ENCODE peak calls at places on chromosome 14, in six cellular contexts. K, X, M, F, H and W are unnamed samples.

GRCh38 chr14:73878436-73878835 is 8.2 kb upstream of the ZNF410 start:
- DNase-seq in K (no peak), X (no peak), M (no peak), F (no peak), H (no peak), W (no peak)

GRCh38 chr14:91246051-91246852 is 1.7 kb upstream of the GPR68 start:
- DNase-seq in K (no peak), X (no peak), M (no peak), F (peak; percentile 84), H (no peak), W (no peak)

GRCh38 chr14:22848391-22849164 is 12.2 kb downstream of the MMP14 start:
- DNase-seq in K (peak; percentile 90), X (peak; percentile 95), M (no peak), F (peak; percentile 72), H (peak; percentile 88), W (no peak)

GRCh38 chr14:76138758-76139723 is 12.7 kb upstream of the GPATCH2L start:
- DNase-seq in K (no peak), X (no peak), M (no peak), F (no peak), H (no peak), W (no peak)

GRCh38 chr14:88987516-88987915 is 163.1 kb downstream of the TTC8 start:
- DNase-seq in K (no peak), X (no peak), M (no peak), F (no peak), H (no peak), W (no peak)

GRCh38 chr14:85535916-85536834 is 6.2 kb downstream of the FLRT2 start:
- DNase-seq in K (peak; percentile 49), X (no peak), M (peak; percentile 12), F (no peak), H (peak; percentile 80), W (peak; percentile 32)

GRCh38 chr14:26808407-26808806 is 210.6 kb upstream of the NOVA1 start:
- DNase-seq in K (no peak), X (no peak), M (no peak), F (no peak), H (peak; percentile 53), W (no peak)

GRCh38 chr14:100525615-100526014 is 61.6 kb downstream of the BEGAIN start:
- DNase-seq in K (no peak), X (peak; percentile 48), M (no peak), F (no peak), H (no peak), W (no peak)

GRCh38 chr14:23284654-23285529 is 1.0 kb downstream of the HOMEZ start:
- DNase-seq in K (no peak), X (no peak), M (peak; percentile 39), F (no peak), H (no peak), W (no peak)

GRCh38 chr14:86462193-86462592 is 932.2 kb downstream of the FLRT2 start:
- DNase-seq in K (no peak), X (no peak), M (peak; percentile 40), F (no peak), H (no peak), W (peak; percentile 6)

GRCh38 chr14:93533437-93533836 is 102.7 kb downstream of the UNC79 start:
- DNase-seq in K (no peak), X (no peak), M (no peak), F (no peak), H (no peak), W (no peak)

GRCh38 chr14:94473666-94474410 is 2.2 kb downstream of the SERPINA9 start:
- DNase-seq in K (no peak), X (no peak), M (no peak), F (peak; percentile 27), H (no peak), W (no peak)

DNA sequence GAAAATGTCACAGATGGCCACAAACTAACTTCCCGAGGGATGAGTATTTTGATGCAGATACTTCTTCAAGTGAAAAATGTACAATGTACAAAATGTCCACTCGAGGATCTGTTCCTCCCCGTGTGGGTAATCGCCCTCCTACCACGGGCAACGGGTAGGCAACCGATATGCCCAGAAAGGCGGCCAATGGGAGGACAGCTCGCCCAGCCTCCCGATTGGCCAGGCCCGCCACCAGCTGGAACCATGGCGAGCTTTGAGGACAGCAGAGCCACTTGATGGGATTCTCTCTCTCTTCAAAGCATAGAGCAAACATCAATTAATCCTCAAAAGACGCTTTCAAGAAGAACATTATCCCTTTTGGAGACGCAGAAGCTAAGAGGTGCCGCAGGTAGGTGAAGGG is 42.2 kb downstream of the DPF3 start:
- DNase-seq in K (no peak), X (no peak), M (no peak), F (no peak), H (no peak), W (no peak)
- H3K27me3 ChIP-seq in K (no peaks in the 10 kb centered on the region), X (no peaks in the 10 kb centered on the region), M (peaks cover 1% of the 10 kb centered on the region), F (no peaks in the 10 kb centered on the region), H (no peaks in the 10 kb centered on the region), W (no peaks in the 10 kb centered on the region)

DNA sequence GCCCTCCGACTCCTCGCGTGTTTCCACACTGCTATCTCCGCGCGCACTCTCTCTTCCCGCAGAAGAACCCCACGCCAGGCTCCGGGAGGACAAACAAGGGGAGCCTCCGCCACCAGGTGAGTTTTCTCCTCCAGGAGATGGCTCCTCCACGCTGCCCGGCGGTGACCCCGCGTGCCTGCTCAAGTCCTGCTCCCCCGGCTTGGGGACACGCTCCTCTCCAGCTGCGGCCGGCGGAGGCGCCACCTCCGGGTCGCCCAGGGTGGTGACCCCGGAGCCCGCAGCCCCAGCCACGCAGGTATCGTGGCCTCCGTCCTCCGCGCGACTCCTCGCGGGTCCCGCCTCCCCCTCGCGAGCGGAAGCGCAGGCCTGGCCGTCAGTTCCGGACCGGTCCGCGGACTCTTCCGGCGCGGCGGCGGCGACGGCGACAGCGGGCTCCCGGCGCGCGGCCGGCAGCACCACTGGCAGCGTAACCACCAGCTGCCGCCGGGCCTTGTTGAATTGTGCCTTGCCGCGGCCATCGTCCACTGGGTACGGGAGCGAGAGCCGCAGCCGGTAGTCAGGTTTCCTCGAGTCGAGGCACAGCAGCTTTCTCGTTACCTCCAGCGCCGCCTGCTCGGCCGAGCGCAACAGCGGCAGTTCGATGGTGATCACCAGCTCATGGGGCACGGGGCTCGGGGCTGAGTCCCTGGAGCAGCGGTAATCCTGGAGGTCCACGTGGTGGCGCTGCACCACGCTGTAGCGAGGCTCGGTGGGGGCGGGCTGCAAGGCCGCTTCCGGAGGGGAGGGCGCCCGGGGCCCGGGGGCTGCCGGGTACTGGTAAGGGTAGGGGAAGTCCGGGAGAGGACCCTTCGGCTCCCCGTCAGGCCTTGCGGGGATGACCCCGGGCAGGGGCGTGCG is 1.1 kb downstream of the DNAAF2 start:
- DNase-seq in K (peak; percentile 91), X (peak; percentile 96), M (peak; percentile 89), F (peak; percentile 97), H (peak; percentile 96), W (peak; percentile 95)
- TF ChIP-seq POLR2A in K (peak; percentile 75), X (peak; percentile 14), M (peak; percentile 74), F (peak; percentile 80), H (peak; percentile 55), W (peak; percentile 76)

DNA sequence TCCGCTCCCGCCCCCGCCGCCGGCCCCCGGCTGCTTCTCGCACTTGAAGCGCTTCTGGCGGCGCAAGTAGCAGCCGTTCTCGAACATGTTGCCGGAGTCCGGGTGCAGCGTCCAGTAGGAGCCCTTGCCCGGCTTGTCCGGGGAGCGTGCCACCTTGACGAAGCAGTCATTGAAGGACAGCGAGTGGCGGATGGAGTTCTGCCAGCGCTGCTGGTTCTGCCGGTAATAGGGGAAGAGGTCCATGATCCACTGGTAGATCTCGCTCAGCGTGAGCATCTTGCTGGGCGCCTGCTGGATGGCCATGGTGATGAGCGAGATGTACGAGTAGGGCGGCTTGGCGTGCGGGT is 3.1 kb downstream of the FOXA1 start:
- DNase-seq in K (no peak), X (no peak), M (no peak), F (peak; percentile 47), H (no peak), W (no peak)
- H3K27me3 ChIP-seq in K (peaks cover 5% of the 10 kb centered on the region), X (peaks cover 73% of the 10 kb centered on the region), M (no peaks in the 10 kb centered on the region), F (no peaks in the 10 kb centered on the region), H (peaks cover 73% of the 10 kb centered on the region), W (peaks cover 84% of the 10 kb centered on the region)

GRCh38 chr14:102926104-102926503 is 3.6 kb downstream of the AMN start:
- DNase-seq in K (no peak), X (no peak), M (no peak), F (no peak), H (no peak), W (no peak)

GRCh38 chr14:102925646-102926045 is 3.2 kb downstream of the AMN start:
- DNase-seq in K (no peak), X (no peak), M (no peak), F (no peak), H (no peak), W (no peak)

GRCh38 chr14:102927878-102928411 is 5.5 kb downstream of the AMN start:
- DNase-seq in K (no peak), X (no peak), M (no peak), F (no peak), H (no peak), W (no peak)

GRCh38 chr14:102928412-102929348 is 6.2 kb downstream of the AMN start:
- DNase-seq in K (peak; percentile 60), X (no peak), M (no peak), F (peak; percentile 96), H (peak; percentile 24), W (peak; percentile 76)

DNA sequence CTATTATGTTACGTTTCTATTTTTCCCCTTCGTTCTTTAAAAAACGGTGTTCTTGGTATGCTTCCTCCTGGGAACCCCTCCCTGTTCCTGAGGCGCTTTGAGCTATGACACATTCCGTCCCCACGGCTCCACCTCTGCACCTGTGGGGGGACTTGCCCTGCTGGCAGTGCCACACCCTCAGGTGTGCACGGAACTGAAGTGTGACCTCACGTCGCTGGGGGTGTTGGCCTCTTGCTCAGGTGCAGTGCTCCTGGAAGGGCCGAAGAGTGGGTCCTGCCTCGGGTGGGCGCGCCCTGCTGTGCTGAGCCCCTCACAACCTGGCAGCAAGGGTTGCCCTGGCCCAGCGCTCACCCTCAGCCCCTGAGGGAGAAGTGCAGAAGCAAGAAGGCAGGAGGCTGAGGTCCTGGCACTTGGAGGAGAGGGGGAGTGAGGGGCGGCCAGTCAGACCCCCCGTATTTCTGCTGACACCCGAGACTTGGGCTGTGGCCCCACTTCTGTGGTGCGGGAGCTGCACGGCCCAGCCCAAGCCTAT is 4.9 kb downstream of the AMN start:
- DNase-seq in K (no peak), X (no peak), M (no peak), F (peak; percentile 93), H (no peak), W (no peak)
- TF ChIP-seq POLR2A in K (no peak), X (no peak), M (no peak), F (peak; percentile 97), H (no peak), W (no peak)

GRCh38 chr14:105477659-105478623 is 3.3 kb downstream of the CRIP2 start:
- DNase-seq in K (no peak), X (no peak), M (no peak), F (peak; percentile 81), H (no peak), W (no peak)
- H3K27me3 ChIP-seq in K (no peaks in the 10 kb centered on the region), X (peaks cover 3% of the 10 kb centered on the region), M (no peaks in the 10 kb centered on the region), F (no peaks in the 10 kb centered on the region), H (no peaks in the 10 kb centered on the region), W (no peaks in the 10 kb centered on the region)